ENCODE peak calls at places on chromosomes 1 and 21, in nine cellular contexts. One of them, this sample, is unnamed.

GRCh38 chr1:163202833-163203451 is at the start of gene RGS5:
- DNase-seq in heart left ventricle: peak; percentile 25
- DNase-seq in GM06990: no peak
- DNase-seq in GM23338: peak; percentile 93
- DNase-seq in K562: no peak
- DNase-seq in IMR-90: peak; percentile 40
- DNase-seq in AG04449: no peak
- DNase-seq in transverse colon: no peak
- DNase-seq in mesenchymal stem cell: peak; percentile 45
- DNase-seq in this sample: no peak

GRCh38 chr1:5611431-5611830 is 380.8 kb downstream of the NPHP4 start:
- DNase-seq in heart left ventricle: no peak
- DNase-seq in GM06990: no peak
- DNase-seq in GM23338: no peak
- DNase-seq in K562: no peak
- DNase-seq in IMR-90: no peak
- DNase-seq in AG04449: no peak
- DNase-seq in transverse colon: no peak
- DNase-seq in mesenchymal stem cell: no peak
- DNase-seq in this sample: no peak

GRCh38 chr1:217109928-217110327 is 386.7 kb upstream of the ESRRG start:
- DNase-seq in heart left ventricle: no peak
- DNase-seq in GM06990: no peak
- DNase-seq in GM23338: no peak
- DNase-seq in K562: no peak
- DNase-seq in IMR-90: no peak
- DNase-seq in AG04449: no peak
- DNase-seq in transverse colon: no peak
- DNase-seq in mesenchymal stem cell: no peak
- DNase-seq in this sample: no peak

GRCh38 chr21:21673959-21674358 is 675.8 kb downstream of the NCAM2 start:
- DNase-seq in heart left ventricle: no peak
- DNase-seq in GM06990: no peak
- DNase-seq in GM23338: no peak
- DNase-seq in K562: no peak
- DNase-seq in IMR-90: no peak
- DNase-seq in AG04449: no peak
- DNase-seq in transverse colon: no peak
- DNase-seq in mesenchymal stem cell: no peak
- DNase-seq in this sample: no peak

GRCh38 chr1:38064232-38064903 is 17.8 kb upstream of the POU3F1 start:
- DNase-seq in heart left ventricle: no peak
- DNase-seq in GM06990: no peak
- DNase-seq in GM23338: peak; percentile 37
- DNase-seq in K562: peak; percentile 72
- DNase-seq in IMR-90: peak; percentile 88
- DNase-seq in AG04449: no peak
- DNase-seq in transverse colon: no peak
- DNase-seq in mesenchymal stem cell: peak; percentile 32
- DNase-seq in this sample: peak; percentile 52

GRCh38 chr1:224851210-224851849 is 78.1 kb upstream of the DNAH14 start:
- DNase-seq in heart left ventricle: peak; percentile 17
- DNase-seq in GM06990: peak; percentile 32
- DNase-seq in GM23338: peak; percentile 79
- DNase-seq in K562: peak; percentile 60
- DNase-seq in IMR-90: peak; percentile 37
- DNase-seq in AG04449: no peak
- DNase-seq in transverse colon: peak; percentile 68
- DNase-seq in mesenchymal stem cell: peak; percentile 38
- DNase-seq in this sample: no peak

GRCh38 chr1:227560393-227560792 is 3.0 kb upstream of the ZNF678 start:
- DNase-seq in heart left ventricle: no peak
- DNase-seq in GM06990: no peak
- DNase-seq in GM23338: no peak
- DNase-seq in K562: no peak
- DNase-seq in IMR-90: no peak
- DNase-seq in AG04449: no peak
- DNase-seq in transverse colon: no peak
- DNase-seq in mesenchymal stem cell: no peak
- DNase-seq in this sample: no peak

GRCh38 chr1:19375621-19376020 is 63.5 kb downstream of the SLC66A1 start:
- DNase-seq in heart left ventricle: no peak
- DNase-seq in GM06990: no peak
- DNase-seq in GM23338: no peak
- DNase-seq in K562: no peak
- DNase-seq in IMR-90: no peak
- DNase-seq in AG04449: no peak
- DNase-seq in transverse colon: no peak
- DNase-seq in mesenchymal stem cell: no peak
- DNase-seq in this sample: no peak

GRCh38 chr1:195939844-195940243 is 668.4 kb downstream of the KCNT2 start:
- DNase-seq in heart left ventricle: no peak
- DNase-seq in GM06990: no peak
- DNase-seq in GM23338: peak; percentile 83
- DNase-seq in K562: peak; percentile 15
- DNase-seq in IMR-90: no peak
- DNase-seq in AG04449: no peak
- DNase-seq in transverse colon: no peak
- DNase-seq in mesenchymal stem cell: peak; percentile 9
- DNase-seq in this sample: no peak

GRCh38 chr1:205303247-205303888 is 18.2 kb downstream of the NUAK2 start:
- DNase-seq in heart left ventricle: no peak
- DNase-seq in GM06990: no peak
- DNase-seq in GM23338: no peak
- DNase-seq in K562: no peak
- DNase-seq in IMR-90: no peak
- DNase-seq in AG04449: no peak
- DNase-seq in transverse colon: no peak
- DNase-seq in mesenchymal stem cell: no peak
- DNase-seq in this sample: no peak

GRCh38 chr1:11479375-11479979 is 522 bp downstream of the DISP3 start:
- DNase-seq in heart left ventricle: no peak
- DNase-seq in GM06990: no peak
- DNase-seq in GM23338: peak; percentile 33
- DNase-seq in K562: no peak
- DNase-seq in IMR-90: no peak
- DNase-seq in AG04449: no peak
- DNase-seq in transverse colon: no peak
- DNase-seq in mesenchymal stem cell: peak; percentile 0
- DNase-seq in this sample: no peak

GRCh38 chr1:60281360-60281932 is 207.9 kb upstream of the C1orf87 start:
- DNase-seq in heart left ventricle: peak; percentile 43
- DNase-seq in GM06990: no peak
- DNase-seq in GM23338: peak; percentile 89
- DNase-seq in K562: peak; percentile 53
- DNase-seq in IMR-90: peak; percentile 30
- DNase-seq in AG04449: no peak
- DNase-seq in transverse colon: peak; percentile 55
- DNase-seq in mesenchymal stem cell: peak; percentile 51
- DNase-seq in this sample: peak; percentile 51

GRCh38 chr1:226690460-226690982 is 48.6 kb downstream of the ITPKB start:
- DNase-seq in heart left ventricle: no peak
- DNase-seq in GM06990: no peak
- DNase-seq in GM23338: no peak
- DNase-seq in K562: no peak
- DNase-seq in IMR-90: peak; percentile 54
- DNase-seq in AG04449: no peak
- DNase-seq in transverse colon: no peak
- DNase-seq in mesenchymal stem cell: peak; percentile 96
- DNase-seq in this sample: no peak

DNA sequence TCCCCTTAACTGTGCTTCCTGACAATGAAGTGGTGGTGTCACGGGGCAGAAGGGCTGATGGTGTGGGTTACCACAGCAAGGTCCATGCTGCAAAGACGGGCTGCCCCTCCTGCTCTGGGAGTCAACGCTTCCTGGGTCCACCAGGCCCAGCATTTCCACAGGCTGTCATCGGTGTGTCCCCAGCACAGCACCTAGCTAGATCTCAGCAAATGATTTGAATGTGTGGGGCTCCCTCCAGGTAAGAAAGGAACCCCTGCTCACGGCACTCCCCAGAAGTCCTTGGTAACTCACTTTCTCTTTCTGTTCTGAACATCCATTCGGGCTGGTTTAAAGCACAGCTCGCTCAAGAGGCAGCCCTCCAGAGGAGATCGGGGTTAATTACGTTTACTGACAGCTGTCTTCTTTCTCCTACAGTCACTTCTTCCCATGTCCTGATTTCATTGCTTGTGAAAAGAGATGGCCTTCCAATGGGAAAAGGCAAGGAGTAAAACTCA is 27.3 kb downstream of the HIVEP3 start:
- DNase-seq in heart left ventricle: no peak
- DNase-seq in GM06990: peak; percentile 70
- DNase-seq in GM23338: peak; percentile 44
- DNase-seq in K562: peak; percentile 22
- DNase-seq in IMR-90: peak; percentile 54
- DNase-seq in AG04449: no peak
- DNase-seq in transverse colon: peak; percentile 30
- DNase-seq in mesenchymal stem cell: peak; percentile 76
- DNase-seq in this sample: no peak
- H3K4me3 ChIP-seq in heart left ventricle: peak overlapping the region; percentile 44
- H3K4me3 ChIP-seq in GM06990: peak overlapping the region; percentile 59
- H3K4me3 ChIP-seq in GM23338: no peak overlapping the region
- H3K4me3 ChIP-seq in K562: no peak overlapping the region
- H3K4me3 ChIP-seq in IMR-90: peak overlapping the region; percentile 47
- H3K4me3 ChIP-seq in AG04449: peak overlapping the region; percentile 29
- H3K4me3 ChIP-seq in transverse colon: peak overlapping the region; percentile 17
- H3K4me3 ChIP-seq in mesenchymal stem cell: no peak overlapping the region
- H3K4me3 ChIP-seq in this sample: no peak overlapping the region

GRCh38 chr21:33578214-33578613 is 10.3 kb downstream of the DONSON start:
- DNase-seq in heart left ventricle: no peak
- DNase-seq in GM06990: no peak
- DNase-seq in GM23338: no peak
- DNase-seq in K562: no peak
- DNase-seq in IMR-90: peak; percentile 76
- DNase-seq in AG04449: peak; percentile 37
- DNase-seq in transverse colon: no peak
- DNase-seq in mesenchymal stem cell: peak; percentile 38
- DNase-seq in this sample: peak; percentile 3
- H3K4me3 ChIP-seq in heart left ventricle: no peak overlapping the region
- H3K4me3 ChIP-seq in GM06990: no peak overlapping the region
- H3K4me3 ChIP-seq in GM23338: no peak overlapping the region
- H3K4me3 ChIP-seq in K562: no peak overlapping the region
- H3K4me3 ChIP-seq in IMR-90: no peak overlapping the region
- H3K4me3 ChIP-seq in AG04449: no peak overlapping the region
- H3K4me3 ChIP-seq in transverse colon: no peak overlapping the region
- H3K4me3 ChIP-seq in mesenchymal stem cell: no peak overlapping the region
- H3K4me3 ChIP-seq in this sample: no peak overlapping the region

GRCh38 chr1:168392958-168393357 is 112.3 kb downstream of the TBX19 start:
- DNase-seq in heart left ventricle: no peak
- DNase-seq in GM06990: no peak
- DNase-seq in GM23338: no peak
- DNase-seq in K562: peak; percentile 70
- DNase-seq in IMR-90: no peak
- DNase-seq in AG04449: no peak
- DNase-seq in transverse colon: no peak
- DNase-seq in mesenchymal stem cell: no peak
- DNase-seq in this sample: no peak
- H3K4me3 ChIP-seq in heart left ventricle: no peak overlapping the region
- H3K4me3 ChIP-seq in GM06990: no peak overlapping the region
- H3K4me3 ChIP-seq in GM23338: no peak overlapping the region
- H3K4me3 ChIP-seq in K562: no peak overlapping the region
- H3K4me3 ChIP-seq in IMR-90: no peak overlapping the region
- H3K4me3 ChIP-seq in AG04449: no peak overlapping the region
- H3K4me3 ChIP-seq in transverse colon: no peak overlapping the region
- H3K4me3 ChIP-seq in mesenchymal stem cell: no peak overlapping the region
- H3K4me3 ChIP-seq in this sample: no peak overlapping the region

DNA sequence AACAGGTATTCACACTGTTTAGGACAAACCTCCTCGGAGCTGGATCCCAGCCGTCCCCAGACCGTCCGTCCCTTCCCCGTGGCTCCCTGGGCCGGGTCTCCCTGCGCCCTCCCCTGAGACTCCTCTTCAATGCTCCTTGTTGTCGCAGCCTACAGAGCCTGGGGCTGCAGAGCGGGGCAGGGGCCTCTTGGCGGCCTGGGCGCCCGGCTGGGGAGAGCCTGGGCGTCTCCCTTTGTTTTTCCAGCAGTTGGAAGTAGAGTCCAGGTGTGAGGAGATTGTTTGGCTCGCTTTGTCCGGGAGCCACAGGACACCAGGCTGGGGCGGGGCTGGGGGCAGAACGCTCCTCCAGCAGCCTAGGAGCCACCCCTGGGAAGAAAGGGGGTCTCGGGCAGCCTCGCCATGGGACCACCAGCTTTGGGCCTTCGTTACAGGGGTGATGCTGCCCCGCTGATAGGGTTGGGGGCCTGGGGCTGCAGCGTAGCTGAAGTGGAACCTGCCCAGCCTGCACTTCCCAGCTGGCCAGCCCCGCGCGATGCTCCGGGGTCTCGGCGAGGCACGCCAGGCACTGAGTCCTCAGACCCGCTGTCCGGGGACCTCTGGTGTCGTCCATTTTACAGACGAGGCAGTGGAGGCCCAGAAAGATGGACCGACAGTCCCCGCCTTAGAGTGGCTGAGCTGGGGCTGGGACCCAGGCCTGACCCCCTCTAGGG is 66.9 kb downstream of the PRDM16 start:
- DNase-seq in heart left ventricle: no peak
- DNase-seq in GM06990: no peak
- DNase-seq in GM23338: peak; percentile 22
- DNase-seq in K562: no peak
- DNase-seq in IMR-90: no peak
- DNase-seq in AG04449: no peak
- DNase-seq in transverse colon: no peak
- DNase-seq in mesenchymal stem cell: no peak
- DNase-seq in this sample: no peak
- H3K4me3 ChIP-seq in heart left ventricle: no peak overlapping the region
- H3K4me3 ChIP-seq in GM06990: no peak overlapping the region
- H3K4me3 ChIP-seq in GM23338: no peak overlapping the region
- H3K4me3 ChIP-seq in K562: no peak overlapping the region
- H3K4me3 ChIP-seq in IMR-90: no peak overlapping the region
- H3K4me3 ChIP-seq in AG04449: no peak overlapping the region
- H3K4me3 ChIP-seq in transverse colon: no peak overlapping the region
- H3K4me3 ChIP-seq in mesenchymal stem cell: no peak overlapping the region
- H3K4me3 ChIP-seq in this sample: no peak overlapping the region

DNA sequence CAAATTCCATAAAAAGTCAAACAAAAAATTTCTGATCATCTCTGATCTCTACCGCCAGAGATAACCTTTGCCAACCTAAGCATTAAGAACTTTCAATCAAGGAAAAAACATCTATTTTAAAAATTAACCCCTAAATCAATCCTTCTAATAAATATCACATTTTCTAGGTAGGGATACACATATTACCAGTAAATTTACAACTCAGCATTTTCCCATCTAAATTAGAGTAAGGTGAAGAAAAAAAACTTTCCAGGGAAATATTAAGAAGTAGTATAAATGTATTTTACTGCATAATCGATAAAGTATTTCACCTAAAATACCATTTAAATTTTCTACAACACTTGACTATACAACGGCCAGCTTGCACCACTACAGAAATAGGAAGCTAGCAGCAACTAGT is 1.5 kb downstream of the STX6 start:
- DNase-seq in heart left ventricle: no peak
- DNase-seq in GM06990: no peak
- DNase-seq in GM23338: no peak
- DNase-seq in K562: no peak
- DNase-seq in IMR-90: no peak
- DNase-seq in AG04449: no peak
- DNase-seq in transverse colon: no peak
- DNase-seq in mesenchymal stem cell: no peak
- DNase-seq in this sample: no peak
- H3K4me3 ChIP-seq in heart left ventricle: peak overlapping the region; percentile 96
- H3K4me3 ChIP-seq in GM06990: peak overlapping the region; percentile 83
- H3K4me3 ChIP-seq in GM23338: peak overlapping the region; percentile 99
- H3K4me3 ChIP-seq in K562: peak overlapping the region; percentile 94
- H3K4me3 ChIP-seq in IMR-90: peak overlapping the region; percentile 93
- H3K4me3 ChIP-seq in AG04449: peak overlapping the region; percentile 83
- H3K4me3 ChIP-seq in transverse colon: no peak overlapping the region
- H3K4me3 ChIP-seq in mesenchymal stem cell: no peak overlapping the region
- H3K4me3 ChIP-seq in this sample: peak overlapping the region; percentile 95

This sample was measured in skeletal muscle cell.